ENCODE peak calls at places on chromosome 11, in ten cellular contexts. One of them, this sample, is unnamed.

GRCh38 chr11:120326845-120327281 is 1.8 kb downstream of the TLCD5 start:
- DNase-seq in BE2C: no peak
- DNase-seq in hepatocyte: peak
- DNase-seq in upper lobe of right lung: no peak
- DNase-seq in GM06990: peak
- DNase-seq in thoracic aorta: no peak
- DNase-seq in ovary: no peak
- DNase-seq in left ventricle myocardium inferior: no peak
- DNase-seq in body of pancreas: no peak
- DNase-seq in A549: no peak
- DNase-seq in this sample: no peak

GRCh38 chr11:112159098-112159761 is 4.7 kb downstream of the IL18 start:
- DNase-seq in BE2C: no peak
- DNase-seq in hepatocyte: no peak
- DNase-seq in upper lobe of right lung: no peak
- DNase-seq in GM06990: peak
- DNase-seq in thoracic aorta: no peak
- DNase-seq in ovary: no peak
- DNase-seq in left ventricle myocardium inferior: no peak
- DNase-seq in body of pancreas: no peak
- DNase-seq in A549: no peak
- DNase-seq in this sample: no peak

GRCh38 chr11:6006846-6007245 is at the start of gene OR56A4:
- DNase-seq in BE2C: no peak
- DNase-seq in hepatocyte: no peak
- DNase-seq in upper lobe of right lung: no peak
- DNase-seq in GM06990: no peak
- DNase-seq in thoracic aorta: no peak
- DNase-seq in ovary: no peak
- DNase-seq in left ventricle myocardium inferior: no peak
- DNase-seq in body of pancreas: no peak
- DNase-seq in A549: no peak
- DNase-seq in this sample: no peak

GRCh38 chr11:116600930-116601329 is 171.9 kb downstream of the BUD13 start:
- DNase-seq in BE2C: no peak
- DNase-seq in hepatocyte: no peak
- DNase-seq in upper lobe of right lung: no peak
- DNase-seq in GM06990: no peak
- DNase-seq in thoracic aorta: no peak
- DNase-seq in ovary: no peak
- DNase-seq in left ventricle myocardium inferior: no peak
- DNase-seq in body of pancreas: no peak
- DNase-seq in A549: no peak
- DNase-seq in this sample: no peak

GRCh38 chr11:116615211-116615865 is 157.4 kb downstream of the BUD13 start:
- DNase-seq in BE2C: no peak
- DNase-seq in hepatocyte: no peak
- DNase-seq in upper lobe of right lung: no peak
- DNase-seq in GM06990: no peak
- DNase-seq in thoracic aorta: no peak
- DNase-seq in ovary: no peak
- DNase-seq in left ventricle myocardium inferior: no peak
- DNase-seq in body of pancreas: no peak
- DNase-seq in A549: no peak
- DNase-seq in this sample: no peak

GRCh38 chr11:99865951-99866350 is 821.1 kb upstream of the ARHGAP42 start:
- DNase-seq in BE2C: no peak
- DNase-seq in hepatocyte: no peak
- DNase-seq in upper lobe of right lung: no peak
- DNase-seq in GM06990: no peak
- DNase-seq in thoracic aorta: no peak
- DNase-seq in ovary: no peak
- DNase-seq in left ventricle myocardium inferior: no peak
- DNase-seq in body of pancreas: no peak
- DNase-seq in A549: no peak
- DNase-seq in this sample: no peak

GRCh38 chr11:47051217-47051616 is 114.7 kb downstream of the CSTPP1 start:
- DNase-seq in BE2C: no peak
- DNase-seq in hepatocyte: no peak
- DNase-seq in upper lobe of right lung: no peak
- DNase-seq in GM06990: no peak
- DNase-seq in thoracic aorta: no peak
- DNase-seq in ovary: no peak
- DNase-seq in left ventricle myocardium inferior: no peak
- DNase-seq in body of pancreas: no peak
- DNase-seq in A549: no peak
- DNase-seq in this sample: peak

GRCh38 chr11:46142561-46142960 is 21.3 kb upstream of the PHF21A start:
- DNase-seq in BE2C: no peak
- DNase-seq in hepatocyte: no peak
- DNase-seq in upper lobe of right lung: no peak
- DNase-seq in GM06990: no peak
- DNase-seq in thoracic aorta: no peak
- DNase-seq in ovary: no peak
- DNase-seq in left ventricle myocardium inferior: no peak
- DNase-seq in body of pancreas: no peak
- DNase-seq in A549: no peak
- DNase-seq in this sample: no peak

GRCh38 chr11:58390551-58391063 is 16.1 kb downstream of the OR5B3 start:
- DNase-seq in BE2C: no peak
- DNase-seq in hepatocyte: no peak
- DNase-seq in upper lobe of right lung: peak
- DNase-seq in GM06990: no peak
- DNase-seq in thoracic aorta: no peak
- DNase-seq in ovary: no peak
- DNase-seq in left ventricle myocardium inferior: no peak
- DNase-seq in body of pancreas: no peak
- DNase-seq in A549: no peak
- DNase-seq in this sample: no peak

GRCh38 chr11:99419991-99420390 is 399.2 kb downstream of the CNTN5 start:
- DNase-seq in BE2C: no peak
- DNase-seq in hepatocyte: no peak
- DNase-seq in upper lobe of right lung: no peak
- DNase-seq in GM06990: no peak
- DNase-seq in thoracic aorta: no peak
- DNase-seq in ovary: no peak
- DNase-seq in left ventricle myocardium inferior: no peak
- DNase-seq in body of pancreas: no peak
- DNase-seq in A549: no peak
- DNase-seq in this sample: no peak

GRCh38 chr11:90202342-90202741 is 20.5 kb downstream of the CHORDC1 start:
- DNase-seq in BE2C: no peak
- DNase-seq in hepatocyte: no peak
- DNase-seq in upper lobe of right lung: no peak
- DNase-seq in GM06990: no peak
- DNase-seq in thoracic aorta: no peak
- DNase-seq in ovary: no peak
- DNase-seq in left ventricle myocardium inferior: no peak
- DNase-seq in body of pancreas: no peak
- DNase-seq in A549: no peak
- DNase-seq in this sample: no peak

GRCh38 chr11:69355346-69355940 is 61.5 kb downstream of the MYEOV start:
- DNase-seq in BE2C: no peak
- DNase-seq in hepatocyte: no peak
- DNase-seq in upper lobe of right lung: no peak
- DNase-seq in GM06990: no peak
- DNase-seq in thoracic aorta: no peak
- DNase-seq in ovary: no peak
- DNase-seq in left ventricle myocardium inferior: no peak
- DNase-seq in body of pancreas: no peak
- DNase-seq in A549: no peak
- DNase-seq in this sample: no peak

GRCh38 chr11:6602096-6602940 is 1.1 kb downstream of the RRP8 start:
- DNase-seq in BE2C: no peak
- DNase-seq in hepatocyte: no peak
- DNase-seq in upper lobe of right lung: no peak
- DNase-seq in GM06990: no peak
- DNase-seq in thoracic aorta: no peak
- DNase-seq in ovary: no peak
- DNase-seq in left ventricle myocardium inferior: no peak
- DNase-seq in body of pancreas: no peak
- DNase-seq in A549: no peak
- DNase-seq in this sample: no peak

GRCh38 chr11:75524576-75525432 is 937 bp downstream of the GDPD5 start:
- DNase-seq in BE2C: no peak
- DNase-seq in hepatocyte: no peak
- DNase-seq in upper lobe of right lung: no peak
- DNase-seq in GM06990: no peak
- DNase-seq in thoracic aorta: no peak
- DNase-seq in ovary: peak
- DNase-seq in left ventricle myocardium inferior: no peak
- DNase-seq in body of pancreas: peak
- DNase-seq in A549: peak
- DNase-seq in this sample: no peak

GRCh38 chr11:10727259-10727851 is 23.7 kb upstream of the CTR9 start:
- DNase-seq in BE2C: no peak
- DNase-seq in hepatocyte: peak
- DNase-seq in upper lobe of right lung: no peak
- DNase-seq in GM06990: no peak
- DNase-seq in thoracic aorta: no peak
- DNase-seq in ovary: no peak
- DNase-seq in left ventricle myocardium inferior: no peak
- DNase-seq in body of pancreas: no peak
- DNase-seq in A549: no peak
- DNase-seq in this sample: peak

GRCh38 chr11:10728779-10729472 is 22.1 kb upstream of the CTR9 start:
- DNase-seq in BE2C: no peak
- DNase-seq in hepatocyte: peak
- DNase-seq in upper lobe of right lung: no peak
- DNase-seq in GM06990: no peak
- DNase-seq in thoracic aorta: no peak
- DNase-seq in ovary: no peak
- DNase-seq in left ventricle myocardium inferior: no peak
- DNase-seq in body of pancreas: no peak
- DNase-seq in A549: no peak
- DNase-seq in this sample: no peak

GRCh38 chr11:10725114-10725906 is 25.7 kb upstream of the CTR9 start:
- DNase-seq in BE2C: no peak
- DNase-seq in hepatocyte: no peak
- DNase-seq in upper lobe of right lung: no peak
- DNase-seq in GM06990: no peak
- DNase-seq in thoracic aorta: no peak
- DNase-seq in ovary: no peak
- DNase-seq in left ventricle myocardium inferior: no peak
- DNase-seq in body of pancreas: no peak
- DNase-seq in A549: no peak
- DNase-seq in this sample: peak

GRCh38 chr11:10728154-10728553 is 22.9 kb upstream of the CTR9 start:
- DNase-seq in BE2C: no peak
- DNase-seq in hepatocyte: no peak
- DNase-seq in upper lobe of right lung: no peak
- DNase-seq in GM06990: no peak
- DNase-seq in thoracic aorta: no peak
- DNase-seq in ovary: no peak
- DNase-seq in left ventricle myocardium inferior: no peak
- DNase-seq in body of pancreas: no peak
- DNase-seq in A549: no peak
- DNase-seq in this sample: no peak

GRCh38 chr11:10725907-10726253 is 25.2 kb upstream of the CTR9 start:
- DNase-seq in BE2C: no peak
- DNase-seq in hepatocyte: no peak
- DNase-seq in upper lobe of right lung: no peak
- DNase-seq in GM06990: peak
- DNase-seq in thoracic aorta: no peak
- DNase-seq in ovary: no peak
- DNase-seq in left ventricle myocardium inferior: no peak
- DNase-seq in body of pancreas: no peak
- DNase-seq in A549: no peak
- DNase-seq in this sample: no peak
- TF ChIP-seq CTCF in BE2C: no peak
- TF ChIP-seq CTCF in hepatocyte: no peak
- TF ChIP-seq CTCF in upper lobe of right lung: no peak
- TF ChIP-seq CTCF in GM06990: no peak
- TF ChIP-seq CTCF in thoracic aorta: no peak
- TF ChIP-seq CTCF in ovary: no peak
- TF ChIP-seq CTCF in left ventricle myocardium inferior: no peak
- TF ChIP-seq CTCF in body of pancreas: no peak
- TF ChIP-seq CTCF in A549: no peak
- TF ChIP-seq CTCF in this sample: no peak

GRCh38 chr11:64638017-64638664 is 47.1 kb downstream of the SLC22A12 start:
- DNase-seq in BE2C: peak
- DNase-seq in hepatocyte: peak
- DNase-seq in upper lobe of right lung: no peak
- DNase-seq in GM06990: no peak
- DNase-seq in thoracic aorta: no peak
- DNase-seq in ovary: no peak
- DNase-seq in left ventricle myocardium inferior: no peak
- DNase-seq in body of pancreas: no peak
- DNase-seq in A549: no peak
- DNase-seq in this sample: no peak
- H3K4me3 ChIP-seq in BE2C: peak
- H3K4me3 ChIP-seq in hepatocyte: no peak
- H3K4me3 ChIP-seq in upper lobe of right lung: no peak
- H3K4me3 ChIP-seq in GM06990: no peak
- H3K4me3 ChIP-seq in thoracic aorta: peak
- H3K4me3 ChIP-seq in ovary: peak
- H3K4me3 ChIP-seq in left ventricle myocardium inferior: peak
- H3K4me3 ChIP-seq in body of pancreas: no peak
- H3K4me3 ChIP-seq in A549: no peak
- H3K4me3 ChIP-seq in this sample: no peak

GRCh38 chr11:119206512-119207299 is 567 bp downstream of the CBL start:
- DNase-seq in BE2C: peak
- DNase-seq in hepatocyte: peak
- DNase-seq in upper lobe of right lung: peak
- DNase-seq in GM06990: peak
- DNase-seq in thoracic aorta: peak
- DNase-seq in ovary: peak
- DNase-seq in left ventricle myocardium inferior: peak
- DNase-seq in body of pancreas: peak
- DNase-seq in A549: no peak
- DNase-seq in this sample: no peak
- TF ChIP-seq CTCF in BE2C: no peak
- TF ChIP-seq CTCF in hepatocyte: no peak
- TF ChIP-seq CTCF in upper lobe of right lung: no peak
- TF ChIP-seq CTCF in GM06990: no peak
- TF ChIP-seq CTCF in thoracic aorta: no peak
- TF ChIP-seq CTCF in ovary: no peak
- TF ChIP-seq CTCF in left ventricle myocardium inferior: no peak
- TF ChIP-seq CTCF in body of pancreas: no peak
- TF ChIP-seq CTCF in A549: no peak
- TF ChIP-seq CTCF in this sample: no peak

DNA sequence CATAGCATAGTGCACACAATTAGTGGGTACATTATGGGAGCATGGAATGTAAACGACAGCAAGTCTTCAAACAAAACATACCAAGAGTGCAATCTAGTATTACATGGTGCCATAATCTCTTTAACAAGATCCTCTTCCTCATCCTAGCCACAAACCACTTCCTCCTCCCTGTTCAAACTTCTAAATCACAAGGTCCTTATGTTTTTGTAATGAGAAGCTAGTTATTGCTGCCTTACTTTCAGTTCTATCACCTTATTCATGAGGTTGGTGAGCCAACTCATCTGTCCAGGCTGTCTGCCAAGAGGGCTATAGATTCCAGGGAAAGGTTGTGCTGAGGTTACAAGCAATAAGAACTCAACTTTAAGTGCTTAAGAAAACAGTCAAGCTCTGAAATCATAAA is 195.4 kb upstream of the ARHGAP20 start:
- DNase-seq in BE2C: no peak
- DNase-seq in hepatocyte: peak
- DNase-seq in upper lobe of right lung: no peak
- DNase-seq in GM06990: no peak
- DNase-seq in thoracic aorta: no peak
- DNase-seq in ovary: no peak
- DNase-seq in left ventricle myocardium inferior: no peak
- DNase-seq in body of pancreas: no peak
- DNase-seq in A549: no peak
- DNase-seq in this sample: peak
- H3K4me3 ChIP-seq in BE2C: no peak
- H3K4me3 ChIP-seq in hepatocyte: no peak
- H3K4me3 ChIP-seq in upper lobe of right lung: no peak
- H3K4me3 ChIP-seq in GM06990: no peak
- H3K4me3 ChIP-seq in thoracic aorta: no peak
- H3K4me3 ChIP-seq in ovary: no peak
- H3K4me3 ChIP-seq in left ventricle myocardium inferior: no peak
- H3K4me3 ChIP-seq in body of pancreas: no peak
- H3K4me3 ChIP-seq in A549: no peak
- H3K4me3 ChIP-seq in this sample: no peak

This sample was measured in astrocyte of the spinal cord.